ENCODE peak calls at places on chromosomes 16 and 17, in ten cellular contexts. T is ovary, Y is Peyer's patch, M is body of pancreas, F is heart left ventricle, D is HCT116, L is testis, H is stomach, N is thyroid gland, Q is HepG2. X is an unnamed sample.
A peak's percentile ranks its signal among the peaks of the same experiment; 100 is the strongest.

GRCh38 chr17:78434455-78435329 is 56.2 kb downstream of the PGS1 start:
- DNase-seq in T (no peak), Y (no peak), M (no peak), F (no peak), D (no peak), L (no peak), H (no peak), N (no peak), Q (no peak), X (no peak)

GRCh38 chr17:31499771-31500554 is 108.5 kb downstream of the RAB11FIP4 start:
- DNase-seq in T (peak; percentile 61), Y (no peak), M (peak; percentile 54), F (peak; percentile 64), D (peak; percentile 42), L (peak; percentile 57), H (peak; percentile 70), N (peak; percentile 96), Q (peak; percentile 91), X (no peak)

GRCh38 chr17:77385750-77386501 is 245.2 kb downstream of the SEC14L1 start:
- DNase-seq in T (peak; percentile 56), Y (no peak), M (no peak), F (peak; percentile 63), D (no peak), L (no peak), H (no peak), N (peak; percentile 51), Q (no peak), X (no peak)

GRCh38 chr17:55391764-55392467 is 29.7 kb downstream of the MMD start:
- DNase-seq in T (no peak), Y (no peak), M (no peak), F (no peak), D (no peak), L (no peak), H (no peak), N (no peak), Q (no peak), X (no peak)

GRCh38 chr16:75648265-75649076 is 898 bp downstream of the TERF2IP start:
- DNase-seq in T (peak; percentile 89), Y (peak; percentile 90), M (peak; percentile 86), F (peak; percentile 90), D (peak; percentile 48), L (peak; percentile 92), H (peak; percentile 86), N (peak; percentile 88), Q (peak; percentile 63), X (no peak)

GRCh38 chr16:70747703-70748631 is 53.0 kb downstream of the VAC14 start:
- DNase-seq in T (no peak), Y (no peak), M (no peak), F (no peak), D (no peak), L (no peak), H (no peak), N (peak; percentile 87), Q (no peak), X (no peak)

GRCh38 chr16:50653633-50654524 is 27.2 kb downstream of the SNX20 start:
- DNase-seq in T (no peak), Y (no peak), M (peak; percentile 92), F (no peak), D (no peak), L (no peak), H (no peak), N (no peak), Q (no peak), X (no peak)

GRCh38 chr17:71472809-71473789 is 647.7 kb upstream of the SOX9 start:
- DNase-seq in T (no peak), Y (no peak), M (peak; percentile 22), F (no peak), D (peak; percentile 86), L (peak; percentile 44), H (no peak), N (peak; percentile 2), Q (peak; percentile 65), X (no peak)

GRCh38 chr16:2194852-2195315 is 1.5 kb downstream of the CASKIN1 start:
- DNase-seq in T (no peak), Y (peak; percentile 68), M (peak; percentile 71), F (no peak), D (no peak), L (peak; percentile 49), H (peak; percentile 74), N (peak; percentile 69), Q (peak; percentile 67), X (no peak)

GRCh38 chr16:2196981-2197511 is 641 bp upstream of the CASKIN1 start:
- DNase-seq in T (no peak), Y (no peak), M (no peak), F (no peak), D (no peak), L (no peak), H (no peak), N (no peak), Q (no peak), X (no peak)

GRCh38 chr16:2194166-2194834 is 2.1 kb downstream of the CASKIN1 start:
- DNase-seq in T (no peak), Y (no peak), M (no peak), F (no peak), D (no peak), L (no peak), H (no peak), N (no peak), Q (no peak), X (no peak)

GRCh38 chr16:2196162-2196980 is at the start of gene CASKIN1:
- DNase-seq in T (no peak), Y (no peak), M (no peak), F (no peak), D (no peak), L (no peak), H (no peak), N (peak; percentile 23), Q (no peak), X (no peak)

GRCh38 chr16:2195316-2196161 is 866 bp downstream of the CASKIN1 start:
- DNase-seq in T (no peak), Y (no peak), M (no peak), F (no peak), D (no peak), L (no peak), H (no peak), N (no peak), Q (no peak), X (no peak)
- H3K4me3 ChIP-seq in T (peak overlapping the region; percentile 29), Y (peak overlapping the region; percentile 55), M (no peak overlapping the region), F (peak overlapping the region; percentile 54), D (peak overlapping the region; percentile 58), L (peak overlapping the region; percentile 26), H (peak overlapping the region; percentile 52), N (peak overlapping the region; percentile 37), Q (peak overlapping the region; percentile 53), X (peak overlapping the region; percentile 35)

GRCh38 chr16:67529639-67530012 is 997 bp downstream of the RIPOR1 start:
- DNase-seq in T (no peak), Y (no peak), M (peak; percentile 35), F (no peak), D (no peak), L (no peak), H (no peak), N (no peak), Q (no peak), X (no peak)

GRCh38 chr16:67528222-67528869 is at the start of gene RIPOR1:
- DNase-seq in T (peak; percentile 75), Y (peak; percentile 53), M (peak; percentile 64), F (peak; percentile 82), D (no peak), L (peak; percentile 63), H (peak; percentile 65), N (peak; percentile 53), Q (peak; percentile 45), X (no peak)

GRCh38 chr16:67531247-67531646 is 2.6 kb downstream of the RIPOR1 start:
- DNase-seq in T (no peak), Y (peak; percentile 76), M (no peak), F (no peak), D (no peak), L (no peak), H (no peak), N (no peak), Q (no peak), X (no peak)

GRCh38 chr16:67530013-67530939 is 1.6 kb downstream of the RIPOR1 start:
- DNase-seq in T (peak; percentile 87), Y (peak; percentile 83), M (peak; percentile 68), F (peak; percentile 88), D (no peak), L (peak; percentile 87), H (peak; percentile 65), N (peak; percentile 72), Q (no peak), X (no peak)

DNA sequence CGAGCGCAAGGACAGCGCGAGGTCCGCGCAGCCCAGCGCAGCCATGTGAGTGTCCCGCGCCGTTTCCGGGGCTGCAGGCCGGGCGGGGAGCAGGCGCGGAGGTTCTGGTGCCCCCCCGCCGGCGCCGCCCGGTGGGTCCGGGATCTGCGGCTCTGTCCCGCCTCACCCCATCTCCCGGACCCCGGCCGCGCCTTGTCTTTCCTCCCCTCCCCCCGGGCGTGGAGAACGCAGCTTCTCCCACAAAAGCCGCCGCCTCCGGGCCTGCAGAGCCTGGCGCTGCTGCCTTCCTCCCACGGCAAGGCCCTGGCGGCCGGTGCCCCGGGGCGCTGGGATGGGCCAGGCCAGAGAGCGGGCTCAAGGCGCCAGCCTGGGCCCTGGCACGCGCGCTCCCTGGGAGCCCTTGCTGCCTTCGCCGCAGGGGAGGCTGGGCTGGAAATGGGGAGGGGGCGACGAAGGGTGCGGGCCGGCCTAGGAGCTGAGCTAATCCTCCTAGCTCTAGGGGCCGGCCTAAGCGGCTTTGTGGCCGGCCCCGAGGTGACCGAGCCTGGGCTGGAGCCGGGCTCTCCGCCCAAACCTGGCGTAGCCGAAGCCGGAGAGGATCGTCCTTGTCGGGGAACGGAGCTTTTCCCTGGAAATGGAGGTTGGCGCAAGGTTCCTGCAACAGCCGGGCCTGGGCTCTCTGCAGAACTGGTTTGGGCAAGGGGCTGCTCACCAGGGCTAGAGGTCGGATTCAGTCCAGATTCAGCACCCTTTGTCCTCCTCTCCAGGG is 425 bp downstream of the RIPOR1 start:
- DNase-seq in T (peak; percentile 68), Y (no peak), M (peak; percentile 48), F (peak; percentile 56), D (no peak), L (no peak), H (no peak), N (peak; percentile 42), Q (no peak), X (no peak)
- TF ChIP-seq POLR2A in T (peak; percentile 56), Y (no peak), M (peak; percentile 67), F (no peak), D (peak; percentile 34), L (no peak), H (no peak), N (no peak), Q (peak; percentile 37), X (peak; percentile 68)

DNA sequence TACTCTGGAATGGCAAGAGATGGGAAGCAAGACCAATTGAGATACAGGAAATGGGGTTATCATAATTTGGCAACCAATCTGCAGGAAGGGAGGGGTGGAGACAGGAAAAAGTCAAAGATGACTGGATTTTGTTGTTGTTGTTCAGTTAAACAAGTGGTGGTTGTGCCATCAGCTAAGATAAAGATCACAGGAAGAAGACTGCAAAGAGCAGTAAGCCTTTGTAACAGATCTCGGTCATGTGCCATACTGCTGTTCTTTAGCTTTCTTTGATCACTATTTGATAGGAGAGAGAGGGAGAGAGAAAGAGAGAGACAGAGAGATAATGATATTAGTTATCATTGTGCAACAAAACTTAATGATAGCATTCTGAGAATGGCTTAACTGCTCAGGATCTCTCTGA is 404.8 kb downstream of the SHISA9 start:
- DNase-seq in T (no peak), Y (no peak), M (no peak), F (no peak), D (no peak), L (no peak), H (no peak), N (no peak), Q (no peak), X (no peak)
- H3K27ac ChIP-seq in T (no peak overlapping the region), Y (no peak overlapping the region), M (no peak overlapping the region), F (no peak overlapping the region), D (no peak overlapping the region), L (no peak overlapping the region), H (no peak overlapping the region), N (no peak overlapping the region), Q (no peak overlapping the region), X (no peak overlapping the region)

GRCh38 chr16:67185866-67186134 is 2.0 kb upstream of the MATCAP1 start:
- DNase-seq in T (no peak), Y (no peak), M (no peak), F (no peak), D (no peak), L (no peak), H (no peak), N (no peak), Q (no peak), X (no peak)
- H3K4me3 ChIP-seq in T (no peak overlapping the region), Y (peak overlapping the region; percentile 72), M (no peak overlapping the region), F (peak overlapping the region; percentile 71), D (no peak overlapping the region), L (no peak overlapping the region), H (peak overlapping the region; percentile 64), N (no peak overlapping the region), Q (peak overlapping the region; percentile 9), X (no peak overlapping the region)